ENCODE peak calls at places on chromosomes 7 and 10, in five cellular contexts. C is HepG2, M is upper lobe of right lung, N is Peyer's patch, P is PC-9. J is an unnamed sample.

GRCh38 chr10:102644066-102644645 is at the start of gene TRIM8:
- DNase-seq in C (peak; percentile 55), M (peak; percentile 82), N (peak; percentile 89), P (no peak), J (no peak)

GRCh38 chr10:42898037-42898960 is 115.7 kb downstream of the BMS1 start:
- DNase-seq in C (no peak), M (no peak), N (no peak), P (no peak), J (no peak)

GRCh38 chr7:79877874-79878465 is 256.7 kb upstream of the GNAI1 start:
- DNase-seq in C (no peak), M (no peak), N (no peak), P (no peak), J (no peak)

GRCh38 chr10:100827819-100828743 is 82.7 kb downstream of the PAX2 start:
- DNase-seq in C (no peak), M (no peak), N (no peak), P (peak; percentile 6), J (no peak)

GRCh38 chr7:128783143-128783799 is 7.7 kb upstream of the OPN1SW start:
- DNase-seq in C (peak; percentile 61), M (no peak), N (no peak), P (peak; percentile 32), J (peak; percentile 71)

GRCh38 chr10:73096041-73096451 is 620 bp downstream of the P4HA1 start:
- DNase-seq in C (no peak), M (peak; percentile 87), N (peak; percentile 78), P (peak; percentile 70), J (peak; percentile 75)

GRCh38 chr7:33395340-33395739 is 266.0 kb downstream of the BBS9 start:
- DNase-seq in C (no peak), M (no peak), N (no peak), P (no peak), J (no peak)

GRCh38 chr10:91559170-91559569 is 73.7 kb downstream of the PPP1R3C start:
- DNase-seq in C (no peak), M (no peak), N (no peak), P (no peak), J (no peak)

GRCh38 chr7:131459256-131459655 is 97.2 kb downstream of the PODXL start:
- DNase-seq in C (no peak), M (no peak), N (no peak), P (peak; percentile 2), J (peak; percentile 7)

GRCh38 chr10:100621360-100622205 is 85.8 kb downstream of the HIF1AN start:
- DNase-seq in C (no peak), M (peak; percentile 30), N (no peak), P (no peak), J (no peak)

GRCh38 chr7:147014596-147014995 is 898.0 kb downstream of the CNTNAP2 start:
- DNase-seq in C (no peak), M (no peak), N (no peak), P (no peak), J (no peak)

GRCh38 chr7:137538361-137538762 is 194.8 kb upstream of the PTN start:
- DNase-seq in C (no peak), M (no peak), N (no peak), P (peak; percentile 25), J (peak; percentile 47)

GRCh38 chr7:108246227-108246837 is 116.2 kb upstream of the LAMB4 start:
- DNase-seq in C (peak; percentile 80), M (no peak), N (peak; percentile 46), P (peak; percentile 87), J (peak; percentile 97)

GRCh38 chr10:74255800-74256422 is 104.9 kb downstream of the ADK start:
- DNase-seq in C (no peak), M (no peak), N (no peak), P (no peak), J (no peak)

GRCh38 chr10:118808601-118809371 is 54.0 kb upstream of the CACUL1 start:
- DNase-seq in C (no peak), M (peak; percentile 49), N (no peak), P (no peak), J (no peak)

DNA sequence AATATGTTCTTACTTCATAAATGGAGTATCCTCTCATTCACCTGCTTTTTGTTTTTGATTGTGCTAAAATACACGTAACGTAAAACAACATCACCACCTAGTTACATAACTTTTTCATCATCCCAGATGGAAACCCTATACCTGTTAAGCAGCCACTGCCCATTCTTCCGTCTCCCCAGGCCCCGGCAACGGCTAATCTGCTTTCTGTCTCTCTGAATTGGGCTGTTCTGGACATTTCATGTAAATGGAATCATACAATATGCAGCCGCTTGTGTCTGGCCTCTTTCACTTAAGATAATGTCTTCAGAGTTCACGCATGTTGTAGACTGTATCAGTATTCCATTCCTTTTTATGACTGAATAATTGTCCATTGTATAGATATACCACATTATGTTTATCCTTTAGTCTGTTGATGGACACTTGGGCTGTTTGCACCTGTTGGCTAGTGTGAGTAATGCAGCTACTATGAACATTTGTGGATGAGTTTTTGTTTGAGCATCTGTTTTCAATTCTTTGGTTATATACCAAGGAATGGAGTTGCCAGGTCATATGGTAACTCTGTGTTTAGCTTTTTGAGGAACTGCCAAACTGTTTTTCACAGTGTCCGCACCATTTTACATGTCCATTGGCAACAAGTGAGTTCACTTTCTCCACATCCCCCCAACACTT is 14.1 kb upstream of the SUN1 start:
- DNase-seq in C (peak; percentile 48), M (no peak), N (no peak), P (no peak), J (peak; percentile 69)
- H3K4me1 ChIP-seq in C (peaks cover 75% of the 10 kb centered on the region), M (peaks cover 28% of the 10 kb centered on the region), N (peaks cover 6% of the 10 kb centered on the region), P (peaks cover 21% of the 10 kb centered on the region), J (peaks cover 18% of the 10 kb centered on the region)

GRCh38 chr10:32646535-32646934 is 200.6 kb downstream of the CCDC7 start:
- DNase-seq in C (no peak), M (no peak), N (no peak), P (no peak), J (no peak)

GRCh38 chr10:32650246-32650655 is 204.3 kb downstream of the CCDC7 start:
- DNase-seq in C (no peak), M (no peak), N (no peak), P (no peak), J (peak; percentile 3)
- TF ChIP-seq CTCF in C (peak; percentile 25), M (no peak), N (no peak), P (no peak), J (no peak)

GRCh38 chr7:69429817-69430501 is 168.3 kb upstream of the AUTS2 start:
- DNase-seq in C (no peak), M (no peak), N (peak; percentile 51), P (no peak), J (no peak)
- H3K27ac ChIP-seq in C (no peak overlapping the region), M (peak overlapping the region; percentile 51), N (peak overlapping the region; percentile 23), P (no peak overlapping the region), J (no peak overlapping the region)

GRCh38 chr10:114508376-114508775 is 104.1 kb upstream of the AFAP1L2 start:
- DNase-seq in C (peak; percentile 16), M (no peak), N (no peak), P (no peak), J (no peak)
- H3K4me1 ChIP-seq in C (peaks cover 76% of the 10 kb centered on the region), M (peaks cover 43% of the 10 kb centered on the region), N (peaks cover 4% of the 10 kb centered on the region), P (peaks cover 49% of the 10 kb centered on the region), J (peaks cover 9% of the 10 kb centered on the region)

GRCh38 chr10:8910314-8910713 is 855.8 kb downstream of the GATA3 start:
- DNase-seq in C (no peak), M (no peak), N (no peak), P (no peak), J (no peak)
- TF ChIP-seq CTCF in C (no peak), M (no peak), N (no peak), P (no peak), J (no peak)

J was measured in foreskin keratinocyte.